ENCODE peak calls at places on chromosomes 5 and 9, in seven cellular contexts. H is nephron progenitor cell; C is adrenal gland; J is CD8-positive, alpha-beta T cell; G is psoas muscle; F is Peyer's patch; W is chondrocyte. X is an unnamed sample.

GRCh38 chr5:91132552-91132951 is 250.6 kb downstream of the ARRDC3 start:
- DNase-seq in F (no peak), G (no peak), J (no peak), W (no peak), C (no peak), H (no peak), X (no peak)

GRCh38 chr9:128245293-128246151 is 30.3 kb downstream of the GOLGA2 start:
- DNase-seq in J (no peak), W (no peak), H (peak), C (peak), F (no peak), G (peak), X (peak)

GRCh38 chr5:147310059-147310704 is 75.4 kb downstream of the STK32A start:
- DNase-seq in F (peak), C (peak), G (peak), H (no peak), W (no peak), J (no peak), X (no peak)

GRCh38 chr9:88497224-88497623 is 37.8 kb upstream of the NXNL2 start:
- DNase-seq in H (no peak), F (no peak), C (no peak), W (no peak), G (no peak), J (no peak), X (no peak)

GRCh38 chr5:35884125-35884788 is 27.6 kb downstream of the IL7R start:
- DNase-seq in W (no peak), G (no peak), F (no peak), J (no peak), H (no peak), C (no peak), X (no peak)

GRCh38 chr9:127574089-127574921 is 37.8 kb upstream of the STXBP1 start:
- DNase-seq in J (no peak), F (peak), G (no peak), H (no peak), C (peak), W (no peak), X (no peak)

GRCh38 chr9:93039976-93040375 is 18.5 kb upstream of the SUSD3 start:
- DNase-seq in F (no peak), H (no peak), C (no peak), G (no peak), W (no peak), J (no peak), X (no peak)

GRCh38 chr9:114668146-114668545 is 10.5 kb upstream of the TEX53 start:
- DNase-seq in J (no peak), C (no peak), G (no peak), W (no peak), F (no peak), H (no peak), X (no peak)

GRCh38 chr5:54159153-54159836 is 151.1 kb downstream of the ARL15 start:
- DNase-seq in J (no peak), G (no peak), H (no peak), F (no peak), W (no peak), C (no peak), X (no peak)

GRCh38 chr9:90970603-90971002 is 169.0 kb downstream of the SYK start:
- DNase-seq in J (no peak), H (no peak), W (no peak), G (no peak), F (no peak), C (no peak), X (no peak)

GRCh38 chr9:37566716-37567115 is 9.5 kb downstream of the FBXO10 start:
- DNase-seq in F (no peak), C (no peak), H (no peak), G (no peak), W (no peak), J (no peak), X (no peak)

GRCh38 chr5:69046375-69046957 is 47.3 kb upstream of the SLC30A5 start:
- DNase-seq in H (no peak), F (no peak), G (no peak), J (no peak), W (no peak), C (no peak), X (no peak)

GRCh38 chr9:129602598-129603415 is 18.1 kb downstream of the C9orf50 start:
- DNase-seq in G (no peak), C (no peak), J (no peak), H (no peak), W (no peak), F (no peak), X (no peak)

GRCh38 chr5:94941113-94941765 is 322.8 kb downstream of the SLF1 start:
- DNase-seq in W (no peak), G (no peak), C (no peak), H (no peak), J (no peak), F (no peak), X (no peak)

GRCh38 chr9:78371981-78372380 is 75.1 kb downstream of the PSAT1 start:
- DNase-seq in G (no peak), W (no peak), C (no peak), H (no peak), F (no peak), J (no peak), X (no peak)

GRCh38 chr5:172860520-172861443 is 26.7 kb downstream of the ERGIC1 start:
- DNase-seq in J (no peak), F (peak), G (peak), H (no peak), W (no peak), C (peak), X (no peak)

GRCh38 chr9:123867034-123867433 is 62.9 kb downstream of the DENND1A start:
- DNase-seq in F (no peak), H (no peak), G (no peak), J (no peak), W (no peak), C (no peak), X (no peak)

GRCh38 chr5:10863763-10864383 is 102.8 kb upstream of the DAP start:
- DNase-seq in F (peak), H (peak), G (no peak), W (no peak), J (peak), C (peak), X (no peak)

GRCh38 chr5:16265141-16265540 is 85.5 kb upstream of the MARCHF11 start:
- DNase-seq in G (no peak), F (no peak), J (no peak), W (no peak), C (no peak), H (no peak), X (no peak)

GRCh38 chr5:129853588-129853987 is 50.7 kb upstream of the CHSY3 start:
- DNase-seq in J (no peak), C (peak), W (no peak), H (no peak), G (no peak), F (no peak), X (no peak)

GRCh38 chr9:112360047-112360804 is 19.7 kb upstream of the HSDL2 start:
- DNase-seq in G (no peak), W (no peak), H (no peak), F (no peak), J (no peak), C (no peak), X (no peak)

GRCh38 chr9:73370053-73370452 is 218.4 kb downstream of the ANXA1 start:
- DNase-seq in J (no peak), W (no peak), H (no peak), C (no peak), G (no peak), F (no peak), X (no peak)

DNA sequence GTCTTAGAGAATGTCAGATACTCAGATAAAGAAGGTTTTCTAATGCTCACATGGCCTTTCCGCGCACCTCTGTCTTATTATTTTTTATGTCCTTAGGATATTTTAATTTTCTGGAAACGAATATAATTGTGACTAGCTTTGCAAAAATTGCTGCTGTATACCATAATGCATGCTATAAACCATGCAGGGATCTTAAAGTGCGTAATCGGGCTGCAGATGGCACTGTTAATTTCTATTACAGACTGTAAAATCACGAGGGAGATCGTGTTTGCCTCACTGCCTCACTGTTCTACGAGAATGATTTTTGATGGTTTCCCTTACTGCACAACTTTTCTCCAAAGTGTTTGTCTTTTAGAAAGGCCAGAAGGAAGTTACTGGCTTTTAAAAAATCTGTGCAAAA is 356.1 kb downstream of the TUSC1 start:
- DNase-seq in C (no peak), W (no peak), G (no peak), J (no peak), F (no peak), H (no peak), X (no peak)
- TF ChIP-seq CTCF in C (no peak), W (no peak), G (no peak), J (no peak), F (no peak), H (no peak), X (no peak)

GRCh38 chr5:56827043-56827442 is 11.7 kb downstream of the MAP3K1 start:
- DNase-seq in F (no peak), C (no peak), H (no peak), J (no peak), G (no peak), W (no peak), X (no peak)
- TF ChIP-seq CTCF in F (peak), C (peak), H (peak), J (peak), G (peak), W (peak), X (no peak)

GRCh38 chr9:125428060-125428481 is 166.4 kb downstream of the GAPVD1 start:
- DNase-seq in F (no peak), C (no peak), W (no peak), J (no peak), H (no peak), G (peak), X (no peak)
- TF ChIP-seq CTCF in F (no peak), C (peak), W (peak), J (no peak), H (peak), G (peak), X (no peak)

GRCh38 chr9:120569556-120569955 is 10.4 kb downstream of the CDK5RAP2 start:
- DNase-seq in F (no peak), G (no peak), W (no peak), J (no peak), C (no peak), H (no peak), X (no peak)
- TF ChIP-seq CTCF in F (no peak), G (peak), W (peak), J (no peak), C (no peak), H (no peak), X (no peak)

DNA sequence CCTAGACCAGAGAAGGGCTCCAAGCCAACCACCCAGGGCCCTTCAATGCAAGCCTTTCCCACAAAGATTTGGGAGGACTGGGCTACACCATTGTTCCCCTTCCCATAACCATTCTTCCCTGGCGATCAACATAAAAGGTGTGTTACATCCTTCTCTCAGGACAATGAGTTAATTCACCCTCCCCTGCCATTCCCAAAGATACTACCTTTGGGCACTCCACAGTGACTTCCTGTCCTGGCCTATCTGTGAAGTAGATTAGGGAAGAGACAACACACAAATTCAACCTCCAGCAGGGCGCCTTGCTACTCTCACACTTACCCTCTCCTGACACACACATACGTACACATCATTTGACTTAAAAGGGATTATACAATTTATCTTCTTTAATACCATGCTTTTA is 23.2 kb upstream of the IL17B start:
- DNase-seq in F (no peak), G (no peak), C (no peak), J (no peak), W (no peak), H (no peak), X (no peak)
- TF ChIP-seq CTCF in F (no peak), G (no peak), C (no peak), J (no peak), W (no peak), H (no peak), X (no peak)

GRCh38 chr5:32708949-32709348 is 2.2 kb upstream of the NPR3 start:
- DNase-seq in C (no peak), H (peak), G (no peak), W (no peak), J (no peak), F (no peak), X (no peak)

GRCh38 chr5:32703957-32704356 is 7.2 kb upstream of the NPR3 start:
- DNase-seq in H (no peak), F (no peak), C (no peak), W (no peak), J (no peak), G (no peak), X (no peak)

GRCh38 chr5:32709789-32710334 is 1.3 kb upstream of the NPR3 start:
- DNase-seq in H (peak), G (peak), W (peak), C (peak), J (no peak), F (no peak), X (peak)

GRCh38 chr5:32710335-32710858 is 724 bp upstream of the NPR3 start:
- DNase-seq in F (no peak), J (no peak), C (peak), W (no peak), G (peak), H (peak), X (no peak)

GRCh38 chr5:32707394-32707997 is 3.6 kb upstream of the NPR3 start:
- DNase-seq in W (no peak), J (no peak), G (no peak), C (no peak), F (no peak), H (no peak), X (no peak)
- TF ChIP-seq CTCF in W (peak), J (no peak), G (peak), C (peak), F (no peak), H (peak), X (peak)

DNA sequence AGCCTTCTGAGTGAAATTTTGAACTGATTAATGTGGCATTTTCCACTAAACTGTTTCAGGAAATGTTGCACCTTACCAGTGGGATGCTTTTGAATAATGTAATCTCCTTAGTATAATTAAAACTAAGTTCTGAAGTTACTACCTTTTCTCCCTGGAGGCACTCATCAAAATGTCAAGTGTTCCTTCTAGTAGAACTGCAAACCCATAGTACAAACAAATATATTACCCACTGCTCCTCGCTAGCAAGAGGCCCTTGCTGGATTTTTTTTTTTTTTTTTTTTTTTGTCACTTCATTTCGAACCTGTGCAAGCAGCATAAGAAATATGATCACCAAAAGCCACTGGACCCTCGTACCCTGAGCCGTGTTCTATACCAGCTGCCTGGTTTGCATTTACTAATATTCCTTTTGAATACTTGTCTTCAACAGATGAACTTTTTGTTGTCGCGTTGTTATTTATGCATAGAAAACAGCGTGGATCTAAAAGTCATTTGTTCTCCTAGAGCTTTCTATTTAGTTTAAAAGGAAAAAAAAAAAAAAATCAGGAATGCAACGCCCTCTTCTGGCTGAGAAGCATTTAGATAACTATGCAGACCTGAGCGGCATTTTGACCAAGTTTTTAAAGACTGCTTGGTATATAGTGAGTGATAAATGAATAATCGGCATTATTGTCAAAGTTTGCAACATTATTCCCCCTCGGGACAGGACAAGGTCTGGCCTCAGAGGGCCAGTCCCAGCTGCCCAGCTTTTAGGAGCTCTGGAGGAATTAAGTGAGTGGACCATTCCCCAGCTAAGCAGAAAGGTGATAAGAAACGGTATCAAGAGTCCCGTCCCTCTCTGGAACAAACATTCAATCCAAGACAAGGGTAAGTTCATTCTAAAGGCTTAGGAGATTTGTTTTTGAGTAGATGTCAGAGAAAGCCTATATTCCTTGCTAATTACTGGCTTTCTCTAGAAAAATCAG is 162.5 kb upstream of the KIF2A start:
- DNase-seq in F (no peak), C (no peak), G (no peak), W (no peak), H (no peak), J (no peak), X (no peak)
- TF ChIP-seq CTCF in F (no peak), C (peak), G (peak), W (peak), H (peak), J (no peak), X (peak)

DNA sequence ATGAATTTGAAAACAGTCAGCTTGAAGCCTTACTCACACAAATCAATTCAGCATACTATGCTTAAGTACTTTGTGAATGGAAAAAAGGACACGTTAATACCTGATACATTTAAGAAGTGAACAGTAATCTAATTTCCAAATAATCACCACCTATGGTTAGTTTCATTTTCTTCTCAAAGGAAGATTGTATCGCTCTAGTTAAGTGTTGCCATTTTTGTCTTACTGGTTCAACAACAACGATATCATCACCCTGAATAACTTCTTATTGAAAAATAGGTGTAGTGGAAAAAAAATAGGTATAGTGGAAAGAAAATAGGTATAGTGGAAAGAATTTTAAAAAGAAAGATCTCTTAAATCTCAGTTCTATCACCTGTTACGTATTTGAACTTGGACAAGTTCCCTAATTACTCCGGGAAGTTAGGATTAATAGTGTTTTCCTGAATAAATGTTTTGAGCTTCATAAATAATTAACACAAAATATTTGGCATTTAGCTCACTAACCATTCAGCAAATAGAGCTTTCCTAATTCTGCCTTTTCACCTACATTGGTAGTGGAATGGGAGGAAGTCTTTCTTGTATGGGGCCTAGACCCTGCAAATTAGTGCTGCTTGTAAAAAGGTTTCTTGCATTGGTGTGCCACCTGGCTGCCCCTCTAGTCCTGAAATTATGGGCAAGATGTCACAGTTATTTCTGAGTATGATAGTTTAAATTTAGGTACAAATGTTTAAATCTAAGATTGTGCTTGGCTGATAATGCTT is 502.6 kb upstream of the NMUR2 start:
- DNase-seq in F (no peak), W (no peak), C (no peak), G (no peak), J (no peak), H (no peak), X (no peak)
- TF ChIP-seq CTCF in F (no peak), W (no peak), C (no peak), G (no peak), J (no peak), H (no peak), X (no peak)